ENCODE peak calls at places on chromosomes 6 and 20, in ten cellular contexts. U, A, B, Z, P, Q, Y, I, H and E are unnamed samples. For H3K9me3, the result is how much of the 10 kb centered on the place peaks cover.

GRCh38 chr6:138374815-138375214 is 2.9 kb upstream of the SMIM28 start:
- DNase-seq in U (no peak), A (no peak), B (no peak), Z (no peak), P (no peak), Q (no peak), Y (no peak), I (no peak), H (no peak), E (no peak)

GRCh38 chr20:1555952-1556351 is 1.6 kb downstream of the SIRPD start:
- DNase-seq in U (peak), A (no peak), B (no peak), Z (no peak), P (no peak), Q (no peak), Y (peak), I (no peak), H (no peak), E (no peak)

GRCh38 chr6:28537065-28537464 is 11.4 kb downstream of the GPX5 start:
- DNase-seq in U (peak), A (no peak), B (no peak), Z (no peak), P (no peak), Q (no peak), Y (no peak), I (no peak), H (no peak), E (no peak)

GRCh38 chr20:2151805-2152727 is 50.4 kb downstream of the STK35 start:
- DNase-seq in U (no peak), A (no peak), B (peak), Z (no peak), P (no peak), Q (no peak), Y (no peak), I (no peak), H (peak), E (no peak)

GRCh38 chr20:53884859-53885654 is 185.3 kb downstream of the BCAS1 start:
- DNase-seq in U (no peak), A (no peak), B (no peak), Z (peak), P (no peak), Q (no peak), Y (no peak), I (no peak), H (peak), E (no peak)

GRCh38 chr6:153090241-153090930 is 40.7 kb downstream of the RGS17 start:
- DNase-seq in U (no peak), A (no peak), B (no peak), Z (no peak), P (peak), Q (no peak), Y (no peak), I (peak), H (peak), E (no peak)

GRCh38 chr6:146891615-146892265 is 293.0 kb downstream of the ADGB start:
- DNase-seq in U (no peak), A (no peak), B (no peak), Z (no peak), P (no peak), Q (no peak), Y (no peak), I (no peak), H (no peak), E (no peak)

GRCh38 chr6:143337201-143337949 is 113.1 kb downstream of the ADAT2 start:
- DNase-seq in U (peak), A (no peak), B (peak), Z (peak), P (no peak), Q (no peak), Y (peak), I (peak), H (peak), E (peak)

GRCh38 chr6:121201108-121201507 is 133.2 kb downstream of the TBC1D32 start:
- DNase-seq in U (no peak), A (no peak), B (no peak), Z (no peak), P (no peak), Q (no peak), Y (no peak), I (no peak), H (peak), E (no peak)

GRCh38 chr6:159104163-159104885 is 59.5 kb upstream of the TAGAP start:
- DNase-seq in U (peak), A (peak), B (peak), Z (peak), P (no peak), Q (peak), Y (peak), I (peak), H (peak), E (peak)

GRCh38 chr6:33742092-33742491 is 4.6 kb downstream of the IP6K3 start:
- DNase-seq in U (no peak), A (no peak), B (no peak), Z (no peak), P (no peak), Q (no peak), Y (no peak), I (no peak), H (no peak), E (no peak)

GRCh38 chr20:46289416-46289815 is 18.9 kb downstream of the CDH22 start:
- DNase-seq in U (no peak), A (no peak), B (no peak), Z (no peak), P (no peak), Q (no peak), Y (no peak), I (no peak), H (peak), E (no peak)

GRCh38 chr6:29705389-29706231 is 17.6 kb upstream of the HLA-F start:
- DNase-seq in U (peak), A (peak), B (no peak), Z (no peak), P (peak), Q (no peak), Y (no peak), I (no peak), H (peak), E (no peak)

GRCh38 chr6:1400126-1400850 is 10.9 kb downstream of the FOXF2 start:
- DNase-seq in U (no peak), A (no peak), B (peak), Z (no peak), P (no peak), Q (no peak), Y (no peak), I (no peak), H (no peak), E (no peak)

GRCh38 chr6:149045404-149045803 is 272.1 kb upstream of the TAB2 start:
- DNase-seq in U (peak), A (no peak), B (no peak), Z (no peak), P (no peak), Q (no peak), Y (peak), I (no peak), H (no peak), E (no peak)

GRCh38 chr6:89410231-89411018 is 1.6 kb downstream of the RRAGD start:
- DNase-seq in U (no peak), A (no peak), B (no peak), Z (no peak), P (no peak), Q (no peak), Y (no peak), I (no peak), H (no peak), E (no peak)

GRCh38 chr20:55538261-55538908 is 466.9 kb downstream of the CBLN4 start:
- DNase-seq in U (no peak), A (no peak), B (no peak), Z (no peak), P (no peak), Q (no peak), Y (no peak), I (no peak), H (peak), E (no peak)

GRCh38 chr6:63589955-63590411 is 17.7 kb downstream of the LOC128125822 start:
- DNase-seq in U (no peak), A (no peak), B (no peak), Z (no peak), P (no peak), Q (no peak), Y (no peak), I (no peak), H (no peak), E (no peak)

GRCh38 chr6:147081210-147081609 is 123.0 kb upstream of the STXBP5 start:
- DNase-seq in U (no peak), A (no peak), B (no peak), Z (no peak), P (no peak), Q (no peak), Y (no peak), I (no peak), H (peak), E (no peak)

GRCh38 chr6:357261-357790 is 34.2 kb upstream of the IRF4 start:
- DNase-seq in U (no peak), A (no peak), B (no peak), Z (no peak), P (no peak), Q (no peak), Y (no peak), I (peak), H (no peak), E (no peak)

GRCh38 chr6:357791-358341 is 33.7 kb upstream of the IRF4 start:
- DNase-seq in U (no peak), A (no peak), B (no peak), Z (no peak), P (no peak), Q (no peak), Y (no peak), I (no peak), H (no peak), E (no peak)

GRCh38 chr6:355809-356208 is 35.7 kb upstream of the IRF4 start:
- DNase-seq in U (no peak), A (no peak), B (no peak), Z (no peak), P (no peak), Q (no peak), Y (no peak), I (no peak), H (no peak), E (no peak)

GRCh38 chr6:355373-355772 is 36.2 kb upstream of the IRF4 start:
- DNase-seq in U (no peak), A (no peak), B (no peak), Z (no peak), P (no peak), Q (no peak), Y (no peak), I (no peak), H (no peak), E (no peak)

DNA sequence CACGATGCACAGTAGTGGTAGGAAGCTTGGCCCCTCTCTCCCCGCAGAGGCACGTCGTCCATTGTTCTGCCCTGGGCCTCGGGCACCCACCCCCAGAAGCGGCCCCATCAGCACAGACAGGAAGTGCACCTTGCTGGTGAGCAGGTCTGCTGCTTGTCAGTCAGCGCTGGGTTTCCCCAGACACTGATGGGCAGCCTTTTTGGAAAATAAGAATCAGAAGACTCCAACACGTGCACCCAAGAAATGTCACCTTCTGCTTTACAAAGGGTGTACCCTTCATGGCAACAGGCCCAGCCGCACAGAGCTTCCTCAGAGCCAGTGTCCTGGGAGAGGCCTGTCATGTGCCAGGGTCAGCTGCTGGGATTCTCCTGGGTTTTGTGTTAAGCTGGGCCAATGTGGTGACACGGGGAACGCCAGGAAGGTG is 34.7 kb upstream of the IRF4 start:
- DNase-seq in U (no peak), A (no peak), B (no peak), Z (no peak), P (no peak), Q (no peak), Y (no peak), I (peak), H (no peak), E (no peak)
- H3K9me3 ChIP-seq in U (under half), A (under half), B (under half), Z (under half), P (half or more), Q (under half), Y (under half), I (under half), H (under half), E (under half)

GRCh38 chr6:31582230-31582601 is at the start of gene LTB:
- DNase-seq in U (peak), A (no peak), B (no peak), Z (peak), P (no peak), Q (no peak), Y (peak), I (no peak), H (no peak), E (peak)
- H3K27ac ChIP-seq in U (peak), A (peak), B (peak), Z (peak), P (no peak), Q (peak), Y (peak), I (no peak), H (no peak), E (peak)

GRCh38 chr6:37967651-37968050 is 148.1 kb downstream of the ZFAND3 start:
- DNase-seq in U (no peak), A (no peak), B (no peak), Z (no peak), P (no peak), Q (no peak), Y (no peak), I (no peak), H (no peak), E (no peak)
- H3K9me3 ChIP-seq in U (under half), A (under half), B (under half), Z (under half), P (under half), Q (under half), Y (under half), I (under half), H (under half), E (under half)

GRCh38 chr20:62029296-62029695 is 36.4 kb downstream of the TAF4 start:
- DNase-seq in U (no peak), A (no peak), B (no peak), Z (no peak), P (no peak), Q (no peak), Y (no peak), I (no peak), H (no peak), E (no peak)
- H3K27ac ChIP-seq in U (no peak), A (no peak), B (no peak), Z (no peak), P (no peak), Q (no peak), Y (no peak), I (no peak), H (no peak), E (no peak)

GRCh38 chr6:22838346-22838745 is 269.0 kb downstream of the HDGFL1 start:
- DNase-seq in U (no peak), A (no peak), B (no peak), Z (no peak), P (no peak), Q (no peak), Y (no peak), I (no peak), H (no peak), E (no peak)
- H3K9me3 ChIP-seq in U (under half), A (under half), B (under half), Z (under half), P (under half), Q (under half), Y (under half), I (under half), H (under half), E (under half)

GRCh38 chr6:12012566-12013367 is 655 bp downstream of the HIVEP1 start:
- DNase-seq in U (peak), A (peak), B (peak), Z (peak), P (peak), Q (peak), Y (peak), I (peak), H (peak), E (peak)
- H3K27ac ChIP-seq in U (peak), A (peak), B (peak), Z (peak), P (peak), Q (peak), Y (peak), I (peak), H (peak), E (peak)